ENCODE peak calls at places on chromosomes 16 and 17, in four cellular contexts. D, L, C and J are unnamed samples.

GRCh38 chr17:29788045-29788444 is 142.0 kb downstream of the SSH2 start:
- DNase-seq in D (no peak), L (no peak), C (no peak), J (no peak)

GRCh38 chr16:12086861-12087260 is 110.3 kb downstream of the SNX29 start:
- DNase-seq in D (no peak), L (no peak), C (no peak), J (no peak)

GRCh38 chr16:70563571-70563970 is 40.0 kb downstream of the SF3B3 start:
- DNase-seq in D (no peak), L (no peak), C (peak), J (no peak)

GRCh38 chr17:50290074-50290702 is 15.9 kb downstream of the TMEM92 start:
- DNase-seq in D (peak), L (peak), C (peak), J (peak)

GRCh38 chr16:13390093-13390985 is 488.9 kb downstream of the SHISA9 start:
- DNase-seq in D (no peak), L (no peak), C (no peak), J (no peak)

GRCh38 chr17:70523407-70523806 is 354.1 kb downstream of the KCNJ2 start:
- DNase-seq in D (no peak), L (no peak), C (no peak), J (no peak)

GRCh38 chr17:67582632-67583230 is 135.0 kb upstream of the NOL11 start:
- DNase-seq in D (no peak), L (no peak), C (no peak), J (no peak)

GRCh38 chr17:81890447-81891302 is 711 bp downstream of the ALYREF start:
- DNase-seq in D (no peak), L (no peak), C (no peak), J (no peak)

GRCh38 chr16:87160752-87161337 is 156.3 kb downstream of the C16orf95 start:
- DNase-seq in D (no peak), L (no peak), C (no peak), J (no peak)

GRCh38 chr16:30609002-30609927 is 924 bp downstream of the ZNF689 start:
- DNase-seq in D (peak), L (peak), C (peak), J (no peak)

GRCh38 chr16:21625026-21625425 is 25.6 kb downstream of the METTL9 start:
- DNase-seq in D (no peak), L (no peak), C (no peak), J (no peak)

DNA sequence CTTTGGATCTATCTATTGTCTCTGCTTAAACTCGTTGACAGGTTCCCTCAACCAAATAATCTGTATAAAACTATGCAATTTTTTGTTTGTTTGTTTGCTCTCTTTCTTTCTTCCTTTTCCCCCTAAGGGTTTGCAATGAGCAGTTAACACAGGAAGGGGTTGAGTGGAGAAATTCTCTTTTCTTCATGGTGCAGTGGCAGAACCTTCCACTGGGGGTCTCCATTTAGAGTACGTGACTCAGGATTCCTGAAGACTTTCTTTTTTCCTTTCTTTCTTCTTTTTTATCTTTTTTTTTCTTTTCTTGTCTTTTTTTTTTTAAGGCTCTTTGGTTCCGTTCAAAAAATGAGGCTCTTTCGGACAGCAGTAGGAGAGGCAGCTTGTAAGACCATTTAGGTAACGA is 19.5 kb upstream of the RBFOX1 start:
- DNase-seq in D (no peak), L (no peak), C (peak), J (no peak)
- TF ChIP-seq CTCF in D (peak), L (no peak), C (peak), J (peak)

DNA sequence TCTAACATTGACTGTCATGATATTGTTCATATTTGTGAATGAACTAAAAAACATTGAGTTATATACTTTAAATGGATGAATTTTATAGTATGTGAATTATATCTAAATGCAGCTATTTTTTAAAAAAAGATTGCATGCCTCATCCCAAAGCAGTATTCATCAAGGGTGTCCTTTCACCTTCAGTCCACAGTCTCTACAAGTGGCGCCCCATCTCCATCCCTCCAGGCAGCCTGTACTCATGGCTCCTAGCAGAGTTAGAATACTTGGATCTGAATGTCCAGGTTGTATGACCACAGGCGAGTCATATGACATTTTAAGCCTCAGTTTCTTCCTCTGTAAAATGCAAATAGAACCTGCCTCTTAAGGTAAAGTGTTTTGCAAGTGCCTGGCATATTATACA is 69.8 kb downstream of the TMEM100 start:
- DNase-seq in D (no peak), L (no peak), C (no peak), J (no peak)
- TF ChIP-seq CTCF in D (no peak), L (no peak), C (no peak), J (peak)

DNA sequence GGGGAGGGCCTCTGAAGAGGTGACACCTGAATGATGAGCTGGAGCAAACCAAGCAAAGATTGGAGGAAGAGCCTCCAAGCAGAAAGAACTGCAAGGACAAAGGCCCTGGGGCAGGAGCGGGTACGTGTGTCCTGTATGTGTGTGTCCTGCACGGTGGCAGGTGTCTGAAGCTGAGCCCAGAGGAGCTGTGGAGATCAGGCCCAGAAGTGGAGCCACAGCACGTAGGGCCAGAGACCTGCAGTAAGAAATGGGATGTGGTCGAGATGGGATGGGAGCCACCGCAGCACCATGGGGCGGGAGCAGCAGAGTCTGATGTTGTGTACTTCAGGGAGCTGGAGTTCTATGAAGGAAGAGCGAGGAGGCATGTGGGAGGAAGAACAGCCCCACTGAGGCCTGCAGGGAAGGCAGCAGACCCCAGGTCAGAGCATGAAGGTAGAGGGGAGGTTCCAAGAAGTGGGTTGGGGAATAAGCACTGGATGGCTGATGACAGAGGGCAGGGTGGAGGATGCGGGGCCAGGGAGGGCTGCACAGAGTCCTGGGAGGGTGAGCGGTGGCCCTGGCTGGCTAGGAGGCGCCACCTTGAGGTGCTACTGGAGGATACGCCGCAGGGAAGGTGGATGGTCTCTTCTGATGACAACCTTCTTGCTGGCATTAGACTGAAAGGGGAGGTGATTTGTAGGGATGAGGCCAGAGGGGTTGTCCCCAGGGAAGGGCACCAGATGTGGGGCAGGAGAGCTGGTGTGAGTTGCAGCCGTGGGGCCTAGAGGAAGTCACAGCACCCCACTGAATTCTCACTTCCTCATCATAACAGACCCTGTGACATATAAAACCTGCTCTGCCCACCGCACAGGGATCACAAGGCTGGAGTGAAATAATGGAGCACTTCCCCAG is 10.6 kb upstream of the CETP start:
- DNase-seq in D (no peak), L (peak), C (peak), J (peak)
- TF ChIP-seq CTCF in D (peak), L (no peak), C (peak), J (peak)

DNA sequence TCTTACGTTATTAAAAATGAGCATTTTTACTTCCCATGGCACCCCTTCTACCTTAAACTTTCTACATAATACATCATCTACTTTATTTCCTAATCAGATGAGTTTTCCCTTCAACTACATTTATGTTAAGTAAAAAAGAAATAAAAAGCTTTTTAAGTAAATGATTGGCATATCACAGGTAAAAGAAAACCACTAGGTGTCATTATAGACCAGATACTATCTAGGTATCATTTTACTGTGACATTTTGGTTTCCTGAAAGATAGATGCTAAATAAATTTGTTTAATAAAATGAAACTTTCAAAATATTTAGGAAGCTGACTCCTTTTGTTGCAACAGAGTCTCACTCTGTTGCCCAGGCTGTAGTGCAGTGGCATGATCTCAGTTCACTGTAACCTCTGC is 3.8 kb upstream of the CMTM1 start:
- DNase-seq in D (no peak), L (no peak), C (no peak), J (no peak)
- TF ChIP-seq CTCF in D (peak), L (no peak), C (no peak), J (peak)

GRCh38 chr17:44084131-44084538 is 13.6 kb downstream of the G6PC3 start:
- DNase-seq in D (no peak), L (no peak), C (no peak), J (no peak)
- TF ChIP-seq CTCF in D (peak), L (no peak), C (peak), J (peak)

DNA sequence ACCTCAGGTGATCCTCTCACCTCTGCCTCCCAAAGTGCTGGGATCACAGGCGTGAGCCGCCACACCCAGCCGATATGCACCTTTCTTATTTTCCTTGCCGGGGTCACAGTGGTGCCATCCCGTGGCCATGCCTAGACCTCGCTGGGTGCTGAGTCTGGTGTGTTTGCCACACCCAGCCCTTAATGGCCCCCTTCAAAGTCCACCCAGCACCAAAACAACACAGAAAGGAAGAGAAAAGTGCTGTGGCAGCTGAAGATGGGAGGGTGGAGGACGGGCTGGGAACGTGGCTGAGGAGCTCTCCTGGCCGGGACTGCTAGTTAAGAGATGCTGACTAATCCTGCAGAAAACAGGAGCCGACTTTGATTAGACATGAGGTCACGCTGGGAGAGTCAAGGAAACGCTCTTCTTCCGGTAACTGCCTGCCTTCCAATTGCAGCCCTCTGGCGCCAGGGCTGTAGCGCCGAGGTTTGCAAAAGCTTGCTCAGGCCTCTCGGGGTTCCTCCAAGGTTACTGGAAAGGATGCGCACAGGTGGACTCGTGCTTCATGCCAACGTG is 10.9 kb downstream of the SLC43A2 start:
- DNase-seq in D (no peak), L (no peak), C (peak), J (no peak)
- TF ChIP-seq CTCF in D (no peak), L (no peak), C (no peak), J (no peak)